ENCODE peak calls at places on chromosomes 4 and X, in ten cellular contexts. One of them, this sample, is unnamed.

GRCh38 chrX:2311483-2311882 is 189.3 kb downstream of the DHRSX start:
- DNase-seq in Peyer's patch: no peak
- DNase-seq in mesenchymal stem cell: no peak
- DNase-seq in PC-9: no peak
- DNase-seq in CD8-positive, alpha-beta memory T cell: no peak
- DNase-seq in dorsolateral prefrontal cortex: no peak
- DNase-seq in GM23248: no peak
- DNase-seq in GM23338: peak; percentile 97
- DNase-seq in uterus: no peak
- DNase-seq in cardiac muscle cell: no peak
- DNase-seq in this sample: no peak

GRCh38 chr4:185217390-185217985 is 8.1 kb downstream of the SNX25 start:
- DNase-seq in Peyer's patch: no peak
- DNase-seq in mesenchymal stem cell: no peak
- DNase-seq in PC-9: no peak
- DNase-seq in CD8-positive, alpha-beta memory T cell: no peak
- DNase-seq in dorsolateral prefrontal cortex: no peak
- DNase-seq in GM23248: no peak
- DNase-seq in GM23338: no peak
- DNase-seq in uterus: no peak
- DNase-seq in cardiac muscle cell: peak; percentile 20
- DNase-seq in this sample: no peak

GRCh38 chr4:43337707-43338106 is 445.2 kb downstream of the GRXCR1 start:
- DNase-seq in Peyer's patch: no peak
- DNase-seq in mesenchymal stem cell: no peak
- DNase-seq in PC-9: no peak
- DNase-seq in CD8-positive, alpha-beta memory T cell: no peak
- DNase-seq in dorsolateral prefrontal cortex: no peak
- DNase-seq in GM23248: peak; percentile 76
- DNase-seq in GM23338: no peak
- DNase-seq in uterus: no peak
- DNase-seq in cardiac muscle cell: peak; percentile 20
- DNase-seq in this sample: no peak

GRCh38 chr4:180636696-180637095 is 1606.5 kb upstream of the TENM3 start:
- DNase-seq in Peyer's patch: no peak
- DNase-seq in mesenchymal stem cell: peak; percentile 52
- DNase-seq in PC-9: no peak
- DNase-seq in CD8-positive, alpha-beta memory T cell: no peak
- DNase-seq in dorsolateral prefrontal cortex: no peak
- DNase-seq in GM23248: no peak
- DNase-seq in GM23338: no peak
- DNase-seq in uterus: no peak
- DNase-seq in cardiac muscle cell: no peak
- DNase-seq in this sample: no peak

GRCh38 chr4:119118397-119118796 is 17.2 kb upstream of the MYOZ2 start:
- DNase-seq in Peyer's patch: no peak
- DNase-seq in mesenchymal stem cell: peak; percentile 82
- DNase-seq in PC-9: no peak
- DNase-seq in CD8-positive, alpha-beta memory T cell: no peak
- DNase-seq in dorsolateral prefrontal cortex: no peak
- DNase-seq in GM23248: no peak
- DNase-seq in GM23338: no peak
- DNase-seq in uterus: no peak
- DNase-seq in cardiac muscle cell: peak; percentile 70
- DNase-seq in this sample: no peak

GRCh38 chrX:133838761-133839676 is 146.4 kb downstream of the GPC3 start:
- DNase-seq in Peyer's patch: peak; percentile 17
- DNase-seq in mesenchymal stem cell: peak; percentile 48
- DNase-seq in PC-9: peak; percentile 5
- DNase-seq in CD8-positive, alpha-beta memory T cell: no peak
- DNase-seq in dorsolateral prefrontal cortex: no peak
- DNase-seq in GM23248: peak; percentile 28
- DNase-seq in GM23338: peak; percentile 76
- DNase-seq in uterus: no peak
- DNase-seq in cardiac muscle cell: peak; percentile 53
- DNase-seq in this sample: no peak

GRCh38 chr4:13298655-13299054 is 185.5 kb downstream of the RAB28 start:
- DNase-seq in Peyer's patch: no peak
- DNase-seq in mesenchymal stem cell: no peak
- DNase-seq in PC-9: no peak
- DNase-seq in CD8-positive, alpha-beta memory T cell: no peak
- DNase-seq in dorsolateral prefrontal cortex: no peak
- DNase-seq in GM23248: no peak
- DNase-seq in GM23338: no peak
- DNase-seq in uterus: peak; percentile 24
- DNase-seq in cardiac muscle cell: no peak
- DNase-seq in this sample: no peak

GRCh38 chr4:134906404-134907023 is 704.9 kb upstream of the PABPC4L start:
- DNase-seq in Peyer's patch: no peak
- DNase-seq in mesenchymal stem cell: peak; percentile 37
- DNase-seq in PC-9: peak; percentile 6
- DNase-seq in CD8-positive, alpha-beta memory T cell: no peak
- DNase-seq in dorsolateral prefrontal cortex: no peak
- DNase-seq in GM23248: no peak
- DNase-seq in GM23338: peak; percentile 70
- DNase-seq in uterus: no peak
- DNase-seq in cardiac muscle cell: peak; percentile 12
- DNase-seq in this sample: no peak

GRCh38 chr4:2451036-2451520 is 17.8 kb upstream of the RNF4 start:
- DNase-seq in Peyer's patch: no peak
- DNase-seq in mesenchymal stem cell: no peak
- DNase-seq in PC-9: no peak
- DNase-seq in CD8-positive, alpha-beta memory T cell: no peak
- DNase-seq in dorsolateral prefrontal cortex: no peak
- DNase-seq in GM23248: no peak
- DNase-seq in GM23338: no peak
- DNase-seq in uterus: no peak
- DNase-seq in cardiac muscle cell: no peak
- DNase-seq in this sample: no peak

GRCh38 chr4:111066887-111067286 is 444.0 kb upstream of the PITX2 start:
- DNase-seq in Peyer's patch: no peak
- DNase-seq in mesenchymal stem cell: peak; percentile 43
- DNase-seq in PC-9: no peak
- DNase-seq in CD8-positive, alpha-beta memory T cell: no peak
- DNase-seq in dorsolateral prefrontal cortex: no peak
- DNase-seq in GM23248: peak; percentile 77
- DNase-seq in GM23338: no peak
- DNase-seq in uterus: no peak
- DNase-seq in cardiac muscle cell: no peak
- DNase-seq in this sample: peak; percentile 34

GRCh38 chrX:106874075-106874474 is 29.1 kb downstream of the RIPPLY1 start:
- DNase-seq in Peyer's patch: no peak
- DNase-seq in mesenchymal stem cell: peak; percentile 30
- DNase-seq in PC-9: no peak
- DNase-seq in CD8-positive, alpha-beta memory T cell: no peak
- DNase-seq in dorsolateral prefrontal cortex: no peak
- DNase-seq in GM23248: peak; percentile 50
- DNase-seq in GM23338: peak; percentile 38
- DNase-seq in uterus: no peak
- DNase-seq in cardiac muscle cell: peak; percentile 32
- DNase-seq in this sample: no peak

GRCh38 chrX:48683411-48683982 is at the start of gene WAS:
- DNase-seq in Peyer's patch: peak; percentile 53
- DNase-seq in mesenchymal stem cell: no peak
- DNase-seq in PC-9: no peak
- DNase-seq in CD8-positive, alpha-beta memory T cell: no peak
- DNase-seq in dorsolateral prefrontal cortex: no peak
- DNase-seq in GM23248: no peak
- DNase-seq in GM23338: no peak
- DNase-seq in uterus: no peak
- DNase-seq in cardiac muscle cell: no peak
- DNase-seq in this sample: no peak
- H3K27ac ChIP-seq in Peyer's patch: peak within 1 kb of the TSS; percentile 67
- H3K27ac ChIP-seq in mesenchymal stem cell: no peak within 1 kb of the TSS
- H3K27ac ChIP-seq in PC-9: no peak within 1 kb of the TSS
- H3K27ac ChIP-seq in CD8-positive, alpha-beta memory T cell: peak within 1 kb of the TSS; percentile 70
- H3K27ac ChIP-seq in dorsolateral prefrontal cortex: no peak within 1 kb of the TSS
- H3K27ac ChIP-seq in GM23248: no peak within 1 kb of the TSS
- H3K27ac ChIP-seq in GM23338: no peak within 1 kb of the TSS
- H3K27ac ChIP-seq in uterus: no peak within 1 kb of the TSS
- H3K27ac ChIP-seq in cardiac muscle cell: no peak within 1 kb of the TSS
- H3K27ac ChIP-seq in this sample: no peak within 1 kb of the TSS

DNA sequence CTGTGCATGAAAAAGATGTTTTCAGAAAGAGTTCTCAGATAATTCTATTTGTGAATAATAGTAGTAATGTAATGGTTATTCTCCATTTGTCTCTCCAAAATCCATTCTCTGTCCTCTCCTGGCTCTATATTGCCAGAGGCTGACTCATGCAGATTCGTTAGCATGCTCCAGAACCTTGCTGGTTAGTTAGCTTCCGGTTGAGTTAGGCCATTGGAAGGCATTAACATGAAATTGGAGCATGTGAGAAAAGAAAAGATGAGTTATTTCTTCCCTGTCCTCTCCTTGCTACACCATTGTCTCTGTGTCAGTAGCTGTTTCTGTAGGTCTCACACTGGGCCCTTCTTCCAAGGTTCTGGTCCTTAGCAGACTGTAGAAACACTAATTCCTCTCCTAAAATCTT is 23.5 kb upstream of the PRDM8 start:
- DNase-seq in Peyer's patch: no peak
- DNase-seq in mesenchymal stem cell: no peak
- DNase-seq in PC-9: no peak
- DNase-seq in CD8-positive, alpha-beta memory T cell: no peak
- DNase-seq in dorsolateral prefrontal cortex: no peak
- DNase-seq in GM23248: peak; percentile 94
- DNase-seq in GM23338: no peak
- DNase-seq in uterus: no peak
- DNase-seq in cardiac muscle cell: peak; percentile 49
- DNase-seq in this sample: no peak
- H3K4me3 ChIP-seq in Peyer's patch: no peak overlapping the region
- H3K4me3 ChIP-seq in mesenchymal stem cell: peak overlapping the region; percentile 29
- H3K4me3 ChIP-seq in PC-9: no peak overlapping the region
- H3K4me3 ChIP-seq in CD8-positive, alpha-beta memory T cell: peak overlapping the region; percentile 2
- H3K4me3 ChIP-seq in dorsolateral prefrontal cortex: no peak overlapping the region
- H3K4me3 ChIP-seq in GM23248: peak overlapping the region; percentile 17
- H3K4me3 ChIP-seq in GM23338: no peak overlapping the region
- H3K4me3 ChIP-seq in uterus: no peak overlapping the region
- H3K4me3 ChIP-seq in cardiac muscle cell: no peak overlapping the region
- H3K4me3 ChIP-seq in this sample: no peak overlapping the region

GRCh38 chr4:38092701-38093100 is 132.5 kb downstream of the PTTG2 start:
- DNase-seq in Peyer's patch: no peak
- DNase-seq in mesenchymal stem cell: peak; percentile 57
- DNase-seq in PC-9: no peak
- DNase-seq in CD8-positive, alpha-beta memory T cell: no peak
- DNase-seq in dorsolateral prefrontal cortex: no peak
- DNase-seq in GM23248: peak; percentile 71
- DNase-seq in GM23338: no peak
- DNase-seq in uterus: no peak
- DNase-seq in cardiac muscle cell: peak; percentile 44
- DNase-seq in this sample: peak; percentile 49

GRCh38 chr4:38091636-38092035 is 131.4 kb downstream of the PTTG2 start:
- DNase-seq in Peyer's patch: no peak
- DNase-seq in mesenchymal stem cell: no peak
- DNase-seq in PC-9: no peak
- DNase-seq in CD8-positive, alpha-beta memory T cell: no peak
- DNase-seq in dorsolateral prefrontal cortex: no peak
- DNase-seq in GM23248: peak; percentile 35
- DNase-seq in GM23338: no peak
- DNase-seq in uterus: no peak
- DNase-seq in cardiac muscle cell: peak; percentile 42
- DNase-seq in this sample: no peak

GRCh38 chr4:38088321-38088720 is 128.1 kb downstream of the PTTG2 start:
- DNase-seq in Peyer's patch: no peak
- DNase-seq in mesenchymal stem cell: no peak
- DNase-seq in PC-9: no peak
- DNase-seq in CD8-positive, alpha-beta memory T cell: no peak
- DNase-seq in dorsolateral prefrontal cortex: no peak
- DNase-seq in GM23248: no peak
- DNase-seq in GM23338: no peak
- DNase-seq in uterus: no peak
- DNase-seq in cardiac muscle cell: no peak
- DNase-seq in this sample: no peak

GRCh38 chr4:38090450-38091246 is 130.4 kb downstream of the PTTG2 start:
- DNase-seq in Peyer's patch: no peak
- DNase-seq in mesenchymal stem cell: no peak
- DNase-seq in PC-9: no peak
- DNase-seq in CD8-positive, alpha-beta memory T cell: no peak
- DNase-seq in dorsolateral prefrontal cortex: no peak
- DNase-seq in GM23248: no peak
- DNase-seq in GM23338: no peak
- DNase-seq in uterus: no peak
- DNase-seq in cardiac muscle cell: no peak
- DNase-seq in this sample: no peak

DNA sequence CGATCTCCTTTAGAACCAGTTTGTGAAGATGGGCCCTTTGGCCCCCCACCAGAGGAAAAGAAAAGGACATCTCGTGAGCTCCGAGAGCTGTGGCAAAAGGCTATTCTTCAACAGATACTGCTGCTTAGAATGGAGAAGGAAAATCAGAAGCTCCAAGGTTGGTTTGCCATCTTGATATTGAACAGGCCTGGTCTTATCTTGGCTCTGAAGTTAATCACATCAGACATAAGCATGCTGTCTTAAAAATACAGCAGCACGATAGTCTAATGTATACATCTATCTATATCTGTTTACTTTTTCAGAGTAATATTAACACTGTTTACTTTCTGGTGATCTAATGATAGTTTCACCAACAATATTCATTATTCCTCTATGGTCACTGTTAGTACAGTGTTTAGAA is 129.8 kb downstream of the PTTG2 start:
- DNase-seq in Peyer's patch: no peak
- DNase-seq in mesenchymal stem cell: peak; percentile 79
- DNase-seq in PC-9: no peak
- DNase-seq in CD8-positive, alpha-beta memory T cell: no peak
- DNase-seq in dorsolateral prefrontal cortex: no peak
- DNase-seq in GM23248: no peak
- DNase-seq in GM23338: no peak
- DNase-seq in uterus: no peak
- DNase-seq in cardiac muscle cell: no peak
- DNase-seq in this sample: no peak
- H3K27ac ChIP-seq in Peyer's patch: no peak overlapping the region
- H3K27ac ChIP-seq in mesenchymal stem cell: no peak overlapping the region
- H3K27ac ChIP-seq in PC-9: no peak overlapping the region
- H3K27ac ChIP-seq in CD8-positive, alpha-beta memory T cell: no peak overlapping the region
- H3K27ac ChIP-seq in dorsolateral prefrontal cortex: no peak overlapping the region
- H3K27ac ChIP-seq in GM23248: no peak overlapping the region
- H3K27ac ChIP-seq in GM23338: no peak overlapping the region
- H3K27ac ChIP-seq in uterus: no peak overlapping the region
- H3K27ac ChIP-seq in cardiac muscle cell: peak overlapping the region; percentile 59
- H3K27ac ChIP-seq in this sample: no peak overlapping the region

DNA sequence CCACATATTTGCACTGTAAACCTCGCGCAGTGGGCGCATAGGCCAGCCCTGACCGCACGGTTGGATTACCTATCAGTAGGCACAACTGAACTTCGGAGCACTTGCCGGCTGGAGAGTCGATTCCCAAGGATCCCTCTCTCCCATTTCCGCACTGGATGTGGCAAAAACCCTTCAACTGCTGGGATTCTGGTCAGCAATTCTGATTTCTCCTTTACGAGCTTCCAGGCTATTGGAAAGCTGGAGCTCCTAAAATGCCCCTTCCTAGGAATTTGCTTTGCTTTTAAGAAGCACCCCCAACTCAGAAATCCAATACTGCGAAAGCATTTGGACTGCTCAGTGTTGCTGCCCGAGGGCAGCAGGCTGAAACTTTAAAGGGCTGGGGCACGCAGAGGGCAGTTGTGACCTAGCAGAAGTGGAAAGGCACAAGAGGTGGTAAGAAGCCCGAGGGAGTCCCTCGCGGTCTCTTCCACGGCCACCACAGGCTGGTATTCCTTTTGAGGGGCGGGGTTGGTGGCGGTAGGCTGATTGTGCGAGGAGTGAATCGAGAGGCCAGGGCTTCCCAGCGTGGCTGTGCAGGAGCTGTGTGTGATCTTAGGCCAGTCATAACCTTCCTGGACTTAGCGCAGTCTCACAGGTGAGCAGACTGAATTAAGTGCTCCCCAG is 1.6 kb downstream of the ZAR1 start:
- DNase-seq in Peyer's patch: no peak
- DNase-seq in mesenchymal stem cell: no peak
- DNase-seq in PC-9: no peak
- DNase-seq in CD8-positive, alpha-beta memory T cell: no peak
- DNase-seq in dorsolateral prefrontal cortex: no peak
- DNase-seq in GM23248: no peak
- DNase-seq in GM23338: peak; percentile 18
- DNase-seq in uterus: no peak
- DNase-seq in cardiac muscle cell: no peak
- DNase-seq in this sample: no peak
- H3K4me3 ChIP-seq in Peyer's patch: no peak overlapping the region
- H3K4me3 ChIP-seq in mesenchymal stem cell: no peak overlapping the region
- H3K4me3 ChIP-seq in PC-9: no peak overlapping the region
- H3K4me3 ChIP-seq in CD8-positive, alpha-beta memory T cell: no peak overlapping the region
- H3K4me3 ChIP-seq in dorsolateral prefrontal cortex: no peak overlapping the region
- H3K4me3 ChIP-seq in GM23248: no peak overlapping the region
- H3K4me3 ChIP-seq in GM23338: peak overlapping the region; percentile 71
- H3K4me3 ChIP-seq in uterus: no peak overlapping the region
- H3K4me3 ChIP-seq in cardiac muscle cell: no peak overlapping the region
- H3K4me3 ChIP-seq in this sample: no peak overlapping the region

This sample was measured in brain microvascular endothelial cell.